ENCODE peak calls at places on chromosomes 2 and 18, in ten cellular contexts. One of them, this sample, is unnamed.

GRCh38 chr2:234422242-234422641 is 74.6 kb downstream of the ARL4C start:
- DNase-seq in lower lobe of right lung: no peak
- DNase-seq in SK-N-SH: no peak
- DNase-seq in psoas muscle: no peak
- DNase-seq in PC-3: peak
- DNase-seq in cardiac fibroblast: peak
- DNase-seq in Panc1: peak
- DNase-seq in AG09309: peak
- DNase-seq in foreskin fibroblast: peak
- DNase-seq in lower leg skin: peak
- DNase-seq in this sample: no peak

GRCh38 chr2:223954401-223954800 is 2.9 kb upstream of the MRPL44 start:
- DNase-seq in lower lobe of right lung: no peak
- DNase-seq in SK-N-SH: no peak
- DNase-seq in psoas muscle: no peak
- DNase-seq in PC-3: no peak
- DNase-seq in cardiac fibroblast: peak
- DNase-seq in Panc1: no peak
- DNase-seq in AG09309: peak
- DNase-seq in foreskin fibroblast: peak
- DNase-seq in lower leg skin: no peak
- DNase-seq in this sample: no peak

GRCh38 chr2:241957276-241957675 is 87.7 kb downstream of the RTP5 start:
- DNase-seq in lower lobe of right lung: no peak
- DNase-seq in SK-N-SH: no peak
- DNase-seq in psoas muscle: no peak
- DNase-seq in PC-3: no peak
- DNase-seq in cardiac fibroblast: no peak
- DNase-seq in Panc1: no peak
- DNase-seq in AG09309: no peak
- DNase-seq in foreskin fibroblast: no peak
- DNase-seq in lower leg skin: no peak
- DNase-seq in this sample: no peak

GRCh38 chr18:73270919-73271318 is 403.1 kb upstream of the NETO1 start:
- DNase-seq in lower lobe of right lung: no peak
- DNase-seq in SK-N-SH: no peak
- DNase-seq in psoas muscle: no peak
- DNase-seq in PC-3: no peak
- DNase-seq in cardiac fibroblast: no peak
- DNase-seq in Panc1: no peak
- DNase-seq in AG09309: no peak
- DNase-seq in foreskin fibroblast: no peak
- DNase-seq in lower leg skin: no peak
- DNase-seq in this sample: no peak

GRCh38 chr2:240149943-240150784 is 9.7 kb upstream of the OTOS start:
- DNase-seq in lower lobe of right lung: peak
- DNase-seq in SK-N-SH: peak
- DNase-seq in psoas muscle: peak
- DNase-seq in PC-3: peak
- DNase-seq in cardiac fibroblast: peak
- DNase-seq in Panc1: no peak
- DNase-seq in AG09309: no peak
- DNase-seq in foreskin fibroblast: peak
- DNase-seq in lower leg skin: no peak
- DNase-seq in this sample: peak

GRCh38 chr2:70979626-70980025 is 1.2 kb downstream of the ANKRD53 start:
- DNase-seq in lower lobe of right lung: no peak
- DNase-seq in SK-N-SH: no peak
- DNase-seq in psoas muscle: no peak
- DNase-seq in PC-3: no peak
- DNase-seq in cardiac fibroblast: no peak
- DNase-seq in Panc1: no peak
- DNase-seq in AG09309: no peak
- DNase-seq in foreskin fibroblast: no peak
- DNase-seq in lower leg skin: no peak
- DNase-seq in this sample: no peak

GRCh38 chr2:151973013-151973900 is 125.6 kb downstream of the CACNB4 start:
- DNase-seq in lower lobe of right lung: no peak
- DNase-seq in SK-N-SH: peak
- DNase-seq in psoas muscle: no peak
- DNase-seq in PC-3: no peak
- DNase-seq in cardiac fibroblast: no peak
- DNase-seq in Panc1: no peak
- DNase-seq in AG09309: no peak
- DNase-seq in foreskin fibroblast: no peak
- DNase-seq in lower leg skin: no peak
- DNase-seq in this sample: no peak

GRCh38 chr2:135140606-135141005 is 88.5 kb downstream of the RAB3GAP1 start:
- DNase-seq in lower lobe of right lung: no peak
- DNase-seq in SK-N-SH: no peak
- DNase-seq in psoas muscle: no peak
- DNase-seq in PC-3: peak
- DNase-seq in cardiac fibroblast: no peak
- DNase-seq in Panc1: no peak
- DNase-seq in AG09309: no peak
- DNase-seq in foreskin fibroblast: no peak
- DNase-seq in lower leg skin: no peak
- DNase-seq in this sample: no peak

GRCh38 chr2:170818294-170819104 is 1.8 kb downstream of the GAD1 start:
- DNase-seq in lower lobe of right lung: no peak
- DNase-seq in SK-N-SH: no peak
- DNase-seq in psoas muscle: no peak
- DNase-seq in PC-3: no peak
- DNase-seq in cardiac fibroblast: no peak
- DNase-seq in Panc1: no peak
- DNase-seq in AG09309: no peak
- DNase-seq in foreskin fibroblast: no peak
- DNase-seq in lower leg skin: no peak
- DNase-seq in this sample: peak

GRCh38 chr2:58553937-58554336 is 312.8 kb upstream of the FANCL start:
- DNase-seq in lower lobe of right lung: no peak
- DNase-seq in SK-N-SH: no peak
- DNase-seq in psoas muscle: no peak
- DNase-seq in PC-3: peak
- DNase-seq in cardiac fibroblast: no peak
- DNase-seq in Panc1: no peak
- DNase-seq in AG09309: no peak
- DNase-seq in foreskin fibroblast: no peak
- DNase-seq in lower leg skin: no peak
- DNase-seq in this sample: peak

GRCh38 chr2:120589782-120590608 is 145.7 kb upstream of the GLI2 start:
- DNase-seq in lower lobe of right lung: no peak
- DNase-seq in SK-N-SH: no peak
- DNase-seq in psoas muscle: peak
- DNase-seq in PC-3: peak
- DNase-seq in cardiac fibroblast: peak
- DNase-seq in Panc1: peak
- DNase-seq in AG09309: peak
- DNase-seq in foreskin fibroblast: peak
- DNase-seq in lower leg skin: no peak
- DNase-seq in this sample: no peak

GRCh38 chr18:24930974-24931373 is 421.0 kb downstream of the ZNF521 start:
- DNase-seq in lower lobe of right lung: no peak
- DNase-seq in SK-N-SH: no peak
- DNase-seq in psoas muscle: no peak
- DNase-seq in PC-3: peak
- DNase-seq in cardiac fibroblast: no peak
- DNase-seq in Panc1: no peak
- DNase-seq in AG09309: no peak
- DNase-seq in foreskin fibroblast: no peak
- DNase-seq in lower leg skin: no peak
- DNase-seq in this sample: no peak

GRCh38 chr2:177673602-177674595 is 281.3 kb downstream of the AGPS start:
- DNase-seq in lower lobe of right lung: no peak
- DNase-seq in SK-N-SH: no peak
- DNase-seq in psoas muscle: no peak
- DNase-seq in PC-3: peak
- DNase-seq in cardiac fibroblast: no peak
- DNase-seq in Panc1: no peak
- DNase-seq in AG09309: no peak
- DNase-seq in foreskin fibroblast: no peak
- DNase-seq in lower leg skin: no peak
- DNase-seq in this sample: no peak

GRCh38 chr18:67381608-67382150 is 134.8 kb downstream of the DSEL start:
- DNase-seq in lower lobe of right lung: no peak
- DNase-seq in SK-N-SH: no peak
- DNase-seq in psoas muscle: no peak
- DNase-seq in PC-3: no peak
- DNase-seq in cardiac fibroblast: no peak
- DNase-seq in Panc1: no peak
- DNase-seq in AG09309: no peak
- DNase-seq in foreskin fibroblast: no peak
- DNase-seq in lower leg skin: no peak
- DNase-seq in this sample: no peak

GRCh38 chr2:172513935-172514586 is 41.8 kb upstream of the PDK1 start:
- DNase-seq in lower lobe of right lung: peak
- DNase-seq in SK-N-SH: no peak
- DNase-seq in psoas muscle: no peak
- DNase-seq in PC-3: no peak
- DNase-seq in cardiac fibroblast: no peak
- DNase-seq in Panc1: no peak
- DNase-seq in AG09309: no peak
- DNase-seq in foreskin fibroblast: no peak
- DNase-seq in lower leg skin: no peak
- DNase-seq in this sample: peak

GRCh38 chr18:57931038-57931437 is 113.0 kb upstream of the NEDD4L start:
- DNase-seq in lower lobe of right lung: no peak
- DNase-seq in SK-N-SH: no peak
- DNase-seq in psoas muscle: no peak
- DNase-seq in PC-3: no peak
- DNase-seq in cardiac fibroblast: no peak
- DNase-seq in Panc1: no peak
- DNase-seq in AG09309: no peak
- DNase-seq in foreskin fibroblast: no peak
- DNase-seq in lower leg skin: no peak
- DNase-seq in this sample: no peak
- H3K4me3 ChIP-seq in lower lobe of right lung: peak
- H3K4me3 ChIP-seq in SK-N-SH: no peak
- H3K4me3 ChIP-seq in psoas muscle: no peak
- H3K4me3 ChIP-seq in PC-3: no peak
- H3K4me3 ChIP-seq in cardiac fibroblast: no peak
- H3K4me3 ChIP-seq in Panc1: no peak
- H3K4me3 ChIP-seq in AG09309: no peak
- H3K4me3 ChIP-seq in foreskin fibroblast: no peak
- H3K4me3 ChIP-seq in lower leg skin: no peak
- H3K4me3 ChIP-seq in this sample: no peak

GRCh38 chr2:64858541-64859031 is 130.6 kb upstream of the SLC1A4 start:
- DNase-seq in lower lobe of right lung: no peak
- DNase-seq in SK-N-SH: no peak
- DNase-seq in psoas muscle: no peak
- DNase-seq in PC-3: no peak
- DNase-seq in cardiac fibroblast: peak
- DNase-seq in Panc1: no peak
- DNase-seq in AG09309: no peak
- DNase-seq in foreskin fibroblast: no peak
- DNase-seq in lower leg skin: no peak
- DNase-seq in this sample: no peak
- H3K4me3 ChIP-seq in lower lobe of right lung: peak
- H3K4me3 ChIP-seq in SK-N-SH: no peak
- H3K4me3 ChIP-seq in psoas muscle: peak
- H3K4me3 ChIP-seq in PC-3: no peak
- H3K4me3 ChIP-seq in cardiac fibroblast: no peak
- H3K4me3 ChIP-seq in Panc1: no peak
- H3K4me3 ChIP-seq in AG09309: no peak
- H3K4me3 ChIP-seq in foreskin fibroblast: no peak
- H3K4me3 ChIP-seq in lower leg skin: no peak
- H3K4me3 ChIP-seq in this sample: no peak

GRCh38 chr2:64649013-64649484 is 4.7 kb downstream of the SERTAD2 start:
- DNase-seq in lower lobe of right lung: no peak
- DNase-seq in SK-N-SH: no peak
- DNase-seq in psoas muscle: no peak
- DNase-seq in PC-3: no peak
- DNase-seq in cardiac fibroblast: no peak
- DNase-seq in Panc1: no peak
- DNase-seq in AG09309: no peak
- DNase-seq in foreskin fibroblast: no peak
- DNase-seq in lower leg skin: no peak
- DNase-seq in this sample: no peak
- H3K4me3 ChIP-seq in lower lobe of right lung: no peak
- H3K4me3 ChIP-seq in SK-N-SH: no peak
- H3K4me3 ChIP-seq in psoas muscle: peak
- H3K4me3 ChIP-seq in PC-3: peak
- H3K4me3 ChIP-seq in cardiac fibroblast: no peak
- H3K4me3 ChIP-seq in Panc1: no peak
- H3K4me3 ChIP-seq in AG09309: no peak
- H3K4me3 ChIP-seq in foreskin fibroblast: no peak
- H3K4me3 ChIP-seq in lower leg skin: no peak
- H3K4me3 ChIP-seq in this sample: no peak

GRCh38 chr2:36659218-36659617 is 37.3 kb upstream of the VIT start:
- DNase-seq in lower lobe of right lung: no peak
- DNase-seq in SK-N-SH: no peak
- DNase-seq in psoas muscle: no peak
- DNase-seq in PC-3: no peak
- DNase-seq in cardiac fibroblast: no peak
- DNase-seq in Panc1: no peak
- DNase-seq in AG09309: no peak
- DNase-seq in foreskin fibroblast: no peak
- DNase-seq in lower leg skin: no peak
- DNase-seq in this sample: no peak

GRCh38 chr2:36659872-36660312 is 36.6 kb upstream of the VIT start:
- DNase-seq in lower lobe of right lung: no peak
- DNase-seq in SK-N-SH: no peak
- DNase-seq in psoas muscle: no peak
- DNase-seq in PC-3: no peak
- DNase-seq in cardiac fibroblast: peak
- DNase-seq in Panc1: no peak
- DNase-seq in AG09309: no peak
- DNase-seq in foreskin fibroblast: no peak
- DNase-seq in lower leg skin: no peak
- DNase-seq in this sample: no peak

GRCh38 chr2:36663851-36664715 is 32.4 kb upstream of the VIT start:
- DNase-seq in lower lobe of right lung: no peak
- DNase-seq in SK-N-SH: peak
- DNase-seq in psoas muscle: no peak
- DNase-seq in PC-3: peak
- DNase-seq in cardiac fibroblast: peak
- DNase-seq in Panc1: peak
- DNase-seq in AG09309: peak
- DNase-seq in foreskin fibroblast: peak
- DNase-seq in lower leg skin: no peak
- DNase-seq in this sample: peak

GRCh38 chr2:36662638-36663037 is 33.9 kb upstream of the VIT start:
- DNase-seq in lower lobe of right lung: no peak
- DNase-seq in SK-N-SH: no peak
- DNase-seq in psoas muscle: no peak
- DNase-seq in PC-3: no peak
- DNase-seq in cardiac fibroblast: no peak
- DNase-seq in Panc1: no peak
- DNase-seq in AG09309: no peak
- DNase-seq in foreskin fibroblast: no peak
- DNase-seq in lower leg skin: no peak
- DNase-seq in this sample: no peak

DNA sequence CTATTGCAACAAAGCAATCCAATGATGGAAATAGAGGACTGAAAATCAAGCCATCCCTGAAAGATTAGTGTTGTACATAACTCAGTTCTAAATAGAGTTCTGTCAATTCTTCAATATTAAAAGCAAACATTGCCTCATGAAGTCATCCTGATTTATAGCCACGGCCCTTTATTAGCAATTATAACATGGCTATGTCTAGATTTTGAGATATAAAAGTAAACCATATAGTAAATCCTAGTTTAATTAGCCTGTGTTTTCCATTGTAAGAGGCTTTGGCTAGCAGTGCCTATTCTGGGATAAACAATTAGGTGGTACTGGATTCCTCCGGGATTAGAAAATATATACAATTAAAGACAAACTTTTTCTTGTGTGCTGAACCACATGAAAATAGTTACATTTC is 33.2 kb upstream of the VIT start:
- DNase-seq in lower lobe of right lung: no peak
- DNase-seq in SK-N-SH: no peak
- DNase-seq in psoas muscle: no peak
- DNase-seq in PC-3: no peak
- DNase-seq in cardiac fibroblast: no peak
- DNase-seq in Panc1: no peak
- DNase-seq in AG09309: no peak
- DNase-seq in foreskin fibroblast: no peak
- DNase-seq in lower leg skin: no peak
- DNase-seq in this sample: no peak
- H3K4me3 ChIP-seq in lower lobe of right lung: no peak
- H3K4me3 ChIP-seq in SK-N-SH: no peak
- H3K4me3 ChIP-seq in psoas muscle: no peak
- H3K4me3 ChIP-seq in PC-3: no peak
- H3K4me3 ChIP-seq in cardiac fibroblast: no peak
- H3K4me3 ChIP-seq in Panc1: no peak
- H3K4me3 ChIP-seq in AG09309: no peak
- H3K4me3 ChIP-seq in foreskin fibroblast: no peak
- H3K4me3 ChIP-seq in lower leg skin: no peak
- H3K4me3 ChIP-seq in this sample: no peak

This sample was measured in H7.